ENCODE peak calls at places on chromosomes 12 and 14, in six cellular contexts. J is endodermal cell; R is right cardiac atrium; T is CD4-positive, CD25-positive, alpha-beta regulatory T cell; P is naive thymus-derived CD4-positive, alpha-beta T cell; I is AG04450. S is an unnamed sample.

GRCh38 chr14:45766247-45766646 is 513.2 kb upstream of the MIS18BP1 start:
- DNase-seq in J (no peak), R (no peak), T (no peak), P (no peak), I (no peak), S (no peak)

GRCh38 chr14:63523735-63524408 is 19.3 kb downstream of the PPP2R5E start:
- DNase-seq in J (no peak), R (no peak), T (no peak), P (no peak), I (no peak), S (no peak)

GRCh38 chr12:67968316-67968715 is 20.9 kb upstream of the IFNG-AS1 start:
- DNase-seq in J (no peak), R (no peak), T (no peak), P (no peak), I (no peak), S (no peak)

GRCh38 chr14:67413806-67414769 is 2.1 kb upstream of the PLEK2 start:
- DNase-seq in J (peak; percentile 85), R (no peak), T (no peak), P (no peak), I (peak; percentile 26), S (no peak)

GRCh38 chr12:67388331-67389163 is 119.4 kb downstream of the CAND1 start:
- DNase-seq in J (peak; percentile 83), R (no peak), T (no peak), P (no peak), I (no peak), S (no peak)

GRCh38 chr12:47557401-47557800 is 148.4 kb downstream of the RPAP3 start:
- DNase-seq in J (no peak), R (no peak), T (no peak), P (no peak), I (no peak), S (no peak)

GRCh38 chr14:102348376-102348775 is 14.3 kb downstream of the CINP start:
- DNase-seq in J (no peak), R (no peak), T (no peak), P (no peak), I (no peak), S (no peak)

GRCh38 chr12:121299662-121300061 is 3.2 kb upstream of the CAMKK2 start:
- DNase-seq in J (no peak), R (peak; percentile 21), T (no peak), P (no peak), I (no peak), S (no peak)

GRCh38 chr14:22084393-22085281 is 411.0 kb upstream of the OR4E1 start:
- DNase-seq in J (no peak), R (no peak), T (peak; percentile 53), P (no peak), I (peak; percentile 29), S (no peak)

GRCh38 chr14:76763362-76764041 is 2.2 kb downstream of the VASH1 start:
- DNase-seq in J (peak; percentile 21), R (no peak), T (no peak), P (no peak), I (no peak), S (no peak)

GRCh38 chr12:101297661-101298060 is 17.8 kb downstream of the UTP20 start:
- DNase-seq in J (no peak), R (no peak), T (no peak), P (no peak), I (no peak), S (no peak)
- H3K27ac ChIP-seq in J (no peak overlapping the region), R (no peak overlapping the region), T (no peak overlapping the region), P (no peak overlapping the region), I (no peak overlapping the region), S (no peak overlapping the region)

GRCh38 chr12:113056381-113056630 is 224 bp upstream of the DTX1 start:
- DNase-seq in J (no peak), R (no peak), T (no peak), P (no peak), I (no peak), S (no peak)
- H3K27me3 ChIP-seq in J (peaks cover 62% of the 10 kb centered on the region), R (no peaks in the 10 kb centered on the region), T (peaks cover 2% of the 10 kb centered on the region), P (no peaks in the 10 kb centered on the region), I (peaks cover 40% of the 10 kb centered on the region), S (peaks cover 54% of the 10 kb centered on the region)

GRCh38 chr14:74698894-74699293 is 14.0 kb downstream of the AREL1 start:
- DNase-seq in J (no peak), R (no peak), T (no peak), P (no peak), I (no peak), S (no peak)

GRCh38 chr14:74698471-74698870 is 14.4 kb downstream of the AREL1 start:
- DNase-seq in J (no peak), R (no peak), T (no peak), P (no peak), I (no peak), S (no peak)

GRCh38 chr14:74697543-74697942 is 15.3 kb downstream of the AREL1 start:
- DNase-seq in J (no peak), R (no peak), T (no peak), P (no peak), I (peak; percentile 59), S (no peak)

GRCh38 chr14:74695406-74695805 is 17.5 kb downstream of the AREL1 start:
- DNase-seq in J (no peak), R (no peak), T (no peak), P (no peak), I (no peak), S (no peak)

GRCh38 chr14:74697976-74698375 is 14.9 kb downstream of the AREL1 start:
- DNase-seq in J (no peak), R (no peak), T (no peak), P (no peak), I (no peak), S (no peak)
- H3K27ac ChIP-seq in J (no peak overlapping the region), R (no peak overlapping the region), T (no peak overlapping the region), P (no peak overlapping the region), I (peak overlapping the region; percentile 25), S (no peak overlapping the region)

DNA sequence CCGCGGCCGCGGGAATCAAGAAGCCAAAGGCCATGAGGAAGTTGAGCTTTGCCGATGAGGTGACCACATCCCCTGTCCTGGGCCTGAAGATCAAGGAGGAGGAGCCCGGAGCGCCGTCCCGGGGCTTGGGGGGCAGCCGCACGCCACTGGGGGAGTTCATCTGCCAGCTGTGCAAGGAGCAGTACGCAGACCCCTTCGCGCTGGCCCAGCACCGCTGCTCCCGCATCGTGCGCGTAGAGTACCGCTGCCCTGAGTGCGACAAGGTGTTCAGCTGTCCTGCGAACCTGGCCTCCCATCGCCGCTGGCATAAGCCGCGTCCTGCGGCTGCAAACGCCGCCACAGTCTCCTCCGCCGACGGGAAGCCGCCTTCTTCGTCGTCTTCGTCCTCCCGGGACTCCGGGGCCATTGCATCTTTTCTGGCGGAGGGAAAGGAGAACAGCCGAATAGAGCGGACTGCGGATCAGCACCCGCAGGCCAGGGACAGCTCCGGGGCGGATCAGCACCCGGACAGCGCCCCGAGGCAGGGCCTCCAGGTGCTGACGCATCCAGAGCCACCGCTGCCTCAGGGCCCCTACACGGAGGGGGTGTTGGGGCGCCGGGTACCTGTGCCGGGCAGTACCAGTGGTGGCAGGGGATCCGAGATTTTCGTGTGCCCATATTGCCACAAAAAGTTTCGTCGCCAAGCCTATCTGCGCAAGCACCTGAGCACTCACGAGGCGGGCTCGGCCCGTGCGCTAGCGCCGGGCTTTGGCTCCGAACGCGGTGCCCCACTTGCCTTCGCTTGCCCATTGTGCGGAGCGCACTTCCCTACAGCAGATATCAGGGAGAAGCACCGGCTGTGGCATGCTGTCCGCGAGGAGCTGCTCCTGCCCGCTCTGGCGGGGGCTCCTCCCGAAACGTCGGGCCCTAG is 1.2 kb downstream of the INSM2 start:
- DNase-seq in J (peak; percentile 94), R (peak; percentile 82), T (peak; percentile 68), P (peak; percentile 34), I (peak; percentile 24), S (peak; percentile 68)
- H3K27me3 ChIP-seq in J (peaks cover 76% of the 10 kb centered on the region), R (peaks cover 2% of the 10 kb centered on the region), T (peaks cover 33% of the 10 kb centered on the region), P (peaks cover 3% of the 10 kb centered on the region), I (peaks cover 34% of the 10 kb centered on the region), S (peaks cover 60% of the 10 kb centered on the region)

DNA sequence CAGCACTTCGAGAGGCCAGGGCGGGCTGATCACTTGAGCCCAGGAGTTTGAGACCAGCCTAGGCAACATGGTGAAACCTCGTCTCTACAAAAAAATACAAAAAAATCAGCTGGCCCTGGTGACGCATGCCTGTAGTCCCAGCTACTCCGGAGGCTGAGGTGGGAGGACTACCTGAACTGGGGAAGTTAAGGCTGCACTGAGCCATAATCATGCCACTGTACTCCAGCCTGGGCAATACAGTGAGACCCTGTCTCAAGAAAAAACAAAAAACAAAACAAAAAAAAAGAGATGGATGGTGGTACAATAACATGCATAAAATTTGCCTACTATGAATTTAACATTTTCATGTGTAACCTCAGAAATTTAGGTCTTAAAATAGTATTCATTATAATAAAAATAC is 2.2 kb downstream of the THAP2 start:
- DNase-seq in J (no peak), R (no peak), T (no peak), P (no peak), I (no peak), S (no peak)
- H3K27ac ChIP-seq in J (no peak overlapping the region), R (no peak overlapping the region), T (no peak overlapping the region), P (peak overlapping the region; percentile 97), I (no peak overlapping the region), S (no peak overlapping the region)

GRCh38 chr12:65830305-65830704 is 6.0 kb downstream of the HMGA2 start:
- DNase-seq in J (no peak), R (no peak), T (no peak), P (no peak), I (no peak), S (no peak)

GRCh38 chr12:65829716-65830115 is 5.4 kb downstream of the HMGA2 start:
- DNase-seq in J (no peak), R (no peak), T (no peak), P (no peak), I (no peak), S (no peak)

GRCh38 chr12:65827827-65828231 is 3.5 kb downstream of the HMGA2 start:
- DNase-seq in J (peak; percentile 70), R (no peak), T (no peak), P (no peak), I (no peak), S (no peak)

GRCh38 chr12:65826513-65827171 is 2.4 kb downstream of the HMGA2 start:
- DNase-seq in J (peak; percentile 68), R (no peak), T (no peak), P (no peak), I (no peak), S (no peak)

GRCh38 chr12:65828711-65829339 is 4.5 kb downstream of the HMGA2 start:
- DNase-seq in J (no peak), R (no peak), T (no peak), P (no peak), I (no peak), S (no peak)
- H3K27me3 ChIP-seq in J (no peaks in the 10 kb centered on the region), R (no peaks in the 10 kb centered on the region), T (peaks cover 26% of the 10 kb centered on the region), P (no peaks in the 10 kb centered on the region), I (no peaks in the 10 kb centered on the region), S (peaks cover 57% of the 10 kb centered on the region)

DNA sequence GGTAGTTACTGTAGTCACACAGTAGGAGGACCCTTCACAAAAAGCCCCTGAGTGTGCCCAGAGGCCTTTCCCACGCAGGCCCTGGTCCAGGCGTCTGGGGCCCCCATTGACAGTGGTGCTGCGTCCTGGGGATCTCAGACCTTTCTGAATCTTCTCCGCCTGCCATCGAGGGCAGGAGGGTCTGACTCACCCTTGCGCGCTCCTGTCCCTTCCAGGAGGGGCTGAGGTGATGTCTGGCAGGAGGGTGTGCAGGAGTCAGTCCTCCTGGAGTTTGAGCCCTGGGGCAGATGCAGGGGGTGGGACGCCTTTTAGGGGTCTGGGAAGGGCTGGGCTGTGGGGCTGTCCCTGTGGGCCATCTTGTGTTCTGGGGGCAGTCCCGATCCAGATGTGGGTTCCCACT is 386.8 kb downstream of the TMEM121 start:
- DNase-seq in J (no peak), R (peak; percentile 2), T (no peak), P (no peak), I (no peak), S (peak; percentile 15)
- H3K27ac ChIP-seq in J (no peak overlapping the region), R (no peak overlapping the region), T (no peak overlapping the region), P (no peak overlapping the region), I (no peak overlapping the region), S (no peak overlapping the region)